ENCODE peak calls at places on chromosomes 7 and 10, in eight cellular contexts. D is IMR-90, K is sigmoid colon, C is spleen, V is stomach, U is uterus, W is Peyer's patch, M is right lobe of liver. L is an unnamed sample.

GRCh38 chr10:96904648-96905047 is 72.5 kb downstream of the LCOR start:
- DNase-seq in D (no peak), K (no peak), C (no peak), V (no peak), U (no peak), W (no peak), M (no peak), L (no peak)

GRCh38 chr7:12244694-12245093 is 33.6 kb downstream of the TMEM106B start:
- DNase-seq in D (no peak), K (no peak), C (no peak), V (no peak), U (no peak), W (no peak), M (no peak), L (no peak)

GRCh38 chr10:126508535-126509040 is 120.3 kb upstream of the ADAM12 start:
- DNase-seq in D (no peak), K (no peak), C (no peak), V (no peak), U (no peak), W (no peak), M (no peak), L (no peak)

GRCh38 chr10:15791816-15792524 is 68.3 kb downstream of the MINDY3 start:
- DNase-seq in D (peak; percentile 7), K (peak; percentile 77), C (no peak), V (no peak), U (peak; percentile 42), W (no peak), M (no peak), L (no peak)

GRCh38 chr10:68628576-68629127 is 68.5 kb downstream of the TET1 start:
- DNase-seq in D (peak; percentile 34), K (no peak), C (no peak), V (no peak), U (no peak), W (no peak), M (no peak), L (no peak)

GRCh38 chr10:1526427-1527055 is 210.8 kb downstream of the ADARB2 start:
- DNase-seq in D (no peak), K (peak; percentile 44), C (no peak), V (no peak), U (no peak), W (peak; percentile 36), M (no peak), L (no peak)

GRCh38 chr7:34091330-34091917 is 186.1 kb downstream of the BMPER start:
- DNase-seq in D (peak; percentile 69), K (no peak), C (no peak), V (peak; percentile 33), U (no peak), W (peak; percentile 64), M (no peak), L (no peak)

GRCh38 chr10:43078986-43079273 is 2.1 kb downstream of the RET start:
- DNase-seq in D (no peak), K (no peak), C (no peak), V (no peak), U (no peak), W (no peak), M (peak; percentile 66), L (no peak)

GRCh38 chr7:29113384-29114102 is 32.8 kb downstream of the CPVL start:
- DNase-seq in D (no peak), K (no peak), C (no peak), V (no peak), U (no peak), W (peak; percentile 50), M (no peak), L (no peak)

GRCh38 chr7:151060416-151061234 is 1.2 kb downstream of the SLC4A2 start:
- DNase-seq in D (no peak), K (peak; percentile 82), C (no peak), V (peak; percentile 64), U (peak; percentile 53), W (no peak), M (peak; percentile 54), L (no peak)

GRCh38 chr7:28136885-28137284 is 43.7 kb downstream of the JAZF1 start:
- DNase-seq in D (no peak), K (no peak), C (no peak), V (no peak), U (no peak), W (no peak), M (no peak), L (no peak)

GRCh38 chr10:78865518-78865835 is 203.3 kb upstream of the ZMIZ1 start:
- DNase-seq in D (peak; percentile 3), K (peak; percentile 63), C (no peak), V (peak; percentile 35), U (no peak), W (no peak), M (no peak), L (peak; percentile 62)

GRCh38 chr10:2734691-2735090 is 332.7 kb upstream of the PFKP start:
- DNase-seq in D (no peak), K (no peak), C (no peak), V (no peak), U (no peak), W (no peak), M (no peak), L (no peak)

GRCh38 chr10:2733278-2733963 is 333.9 kb upstream of the PFKP start:
- DNase-seq in D (no peak), K (no peak), C (no peak), V (no peak), U (no peak), W (no peak), M (no peak), L (no peak)

DNA sequence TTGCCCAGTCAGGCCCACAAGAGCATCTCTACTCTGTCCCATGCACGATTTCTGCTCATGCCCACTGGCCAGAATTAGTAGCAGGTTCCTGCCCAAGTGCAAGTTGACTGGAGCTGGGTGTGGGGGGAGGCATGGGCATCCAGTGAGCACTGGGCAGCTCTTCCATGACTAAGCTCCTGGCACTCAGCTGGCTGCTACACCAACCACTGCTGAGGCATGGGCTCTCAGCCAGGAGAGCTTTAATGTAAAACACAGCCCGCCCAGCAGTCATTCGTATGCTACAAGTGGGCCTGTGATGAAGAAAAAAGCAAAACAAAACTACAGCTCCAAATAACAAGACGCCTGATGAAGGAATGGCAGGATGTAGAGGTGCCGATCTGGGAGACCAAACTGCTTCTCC is 335.4 kb upstream of the PFKP start:
- DNase-seq in D (no peak), K (no peak), C (no peak), V (no peak), U (no peak), W (no peak), M (no peak), L (no peak)
- H3K27me3 ChIP-seq in D (no peaks in the 10 kb centered on the region), K (no peaks in the 10 kb centered on the region), C (no peaks in the 10 kb centered on the region), V (no peaks in the 10 kb centered on the region), U (no peaks in the 10 kb centered on the region), W (no peaks in the 10 kb centered on the region), M (no peaks in the 10 kb centered on the region), L (no peaks in the 10 kb centered on the region)

GRCh38 chr7:47576909-47577255 is 5.0 kb downstream of the TNS3 start:
- DNase-seq in D (no peak), K (no peak), C (no peak), V (peak; percentile 61), U (no peak), W (peak; percentile 74), M (no peak), L (no peak)

GRCh38 chr7:47576031-47576908 is 5.6 kb downstream of the TNS3 start:
- DNase-seq in D (peak; percentile 68), K (peak; percentile 93), C (no peak), V (peak; percentile 89), U (peak; percentile 83), W (peak; percentile 75), M (no peak), L (no peak)

GRCh38 chr7:47572939-47573757 is 8.8 kb downstream of the TNS3 start:
- DNase-seq in D (no peak), K (no peak), C (no peak), V (peak; percentile 49), U (no peak), W (no peak), M (no peak), L (no peak)

GRCh38 chr7:47573758-47574472 is 8.0 kb downstream of the TNS3 start:
- DNase-seq in D (peak; percentile 87), K (no peak), C (no peak), V (peak; percentile 71), U (peak; percentile 67), W (no peak), M (peak; percentile 41), L (no peak)

DNA sequence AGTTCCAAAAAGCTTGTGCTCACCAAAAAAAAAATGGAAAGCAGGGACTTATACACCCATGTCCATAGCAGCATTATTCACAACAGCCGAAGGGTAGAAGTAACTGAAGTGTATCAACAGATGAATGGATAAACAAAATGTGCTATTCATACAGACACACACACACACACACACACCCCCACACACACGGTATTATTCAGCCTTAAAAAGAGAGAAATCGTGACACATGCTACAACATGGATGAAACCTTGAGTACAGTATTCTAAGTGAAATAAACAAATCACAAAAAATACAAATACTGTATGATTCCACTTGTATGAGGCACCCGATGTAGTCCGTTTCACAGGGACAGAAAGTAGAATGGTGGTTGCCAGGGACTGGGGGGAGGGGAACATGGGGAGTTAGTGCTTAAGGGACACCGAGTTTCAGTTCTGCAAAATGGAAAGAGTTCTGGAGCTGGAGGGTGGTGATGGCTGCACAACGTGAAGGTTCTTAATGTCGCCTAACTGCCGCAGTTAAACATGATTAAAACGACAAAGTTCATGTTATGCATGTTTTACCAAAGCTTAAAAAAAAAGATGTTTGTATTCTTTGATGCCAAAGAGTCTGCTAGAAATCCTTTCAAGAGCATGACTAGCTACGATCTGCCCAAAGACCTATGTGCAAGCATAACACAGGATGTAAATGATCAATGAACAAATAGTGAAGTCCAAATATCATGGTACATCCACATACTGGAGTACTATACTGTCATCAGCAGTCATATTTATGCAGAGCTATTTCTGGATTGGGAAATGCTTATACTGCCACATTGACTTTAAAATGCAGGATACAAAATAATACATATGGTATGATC is 7.2 kb downstream of the TNS3 start:
- DNase-seq in D (peak; percentile 84), K (no peak), C (no peak), V (peak; percentile 40), U (no peak), W (peak; percentile 87), M (peak; percentile 48), L (no peak)
- TF ChIP-seq POLR2A in D (no peak), K (no peak), C (no peak), V (no peak), U (no peak), W (no peak), M (no peak), L (no peak)

DNA sequence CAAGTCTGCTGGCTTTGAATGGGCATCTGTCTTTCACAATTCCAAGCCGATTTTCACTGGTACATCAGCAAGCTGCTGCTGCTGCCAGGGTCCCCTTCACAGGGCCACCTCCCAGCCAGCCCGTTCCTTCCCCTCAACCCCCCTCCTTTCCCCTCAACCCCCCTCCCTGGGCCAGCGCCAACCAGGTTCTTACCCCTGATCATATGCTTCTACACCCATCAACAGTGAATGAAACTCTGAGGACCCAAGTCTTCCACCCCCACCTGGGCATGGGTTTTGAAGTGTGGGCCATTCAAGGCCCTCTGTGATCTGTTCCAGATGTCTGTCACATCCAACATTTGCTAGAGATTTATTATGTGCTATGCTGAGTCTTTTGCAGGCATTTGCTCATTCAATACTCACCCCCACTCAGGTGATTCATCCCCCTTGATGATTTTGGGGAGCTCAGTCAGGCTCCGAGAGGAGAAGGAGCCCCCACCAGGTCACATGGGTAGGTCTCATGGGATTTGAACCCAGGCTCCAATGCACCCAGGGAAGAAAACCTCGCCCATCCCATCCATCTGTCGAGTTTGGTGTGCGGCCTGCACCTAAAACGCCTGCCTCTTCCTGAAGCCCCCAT is 52.7 kb upstream of the FOXK1 start:
- DNase-seq in D (no peak), K (no peak), C (no peak), V (no peak), U (no peak), W (no peak), M (no peak), L (no peak)
- H3K27me3 ChIP-seq in D (peaks cover 5% of the 10 kb centered on the region), K (no peaks in the 10 kb centered on the region), C (no peaks in the 10 kb centered on the region), V (no peaks in the 10 kb centered on the region), U (no peaks in the 10 kb centered on the region), W (no peaks in the 10 kb centered on the region), M (no peaks in the 10 kb centered on the region), L (no peaks in the 10 kb centered on the region)

GRCh38 chr10:132307823-132308587 is at the start of gene STK32C:
- DNase-seq in D (peak; percentile 85), K (peak; percentile 96), C (peak; percentile 97), V (peak; percentile 92), U (peak; percentile 90), W (peak; percentile 96), M (peak; percentile 95), L (no peak)
- TF ChIP-seq POLR2A in D (no peak), K (peak; percentile 22), C (no peak), V (no peak), U (peak; percentile 34), W (no peak), M (peak; percentile 23), L (no peak)

L was measured in vagina.